ENCODE peak calls at places on chromosomes 13 and 19, in six cellular contexts. O, X, N, K, L and U are unnamed samples.

GRCh38 chr19:13429563-13429962 is 76.7 kb downstream of the CACNA1A start:
- DNase-seq in L (no peak), K (no peak), O (peak), N (no peak), X (no peak), U (no peak)

GRCh38 chr13:99078014-99078771 is 100.3 kb upstream of the DOCK9 start:
- DNase-seq in L (no peak), N (no peak), O (no peak), K (no peak), X (no peak), U (no peak)

GRCh38 chr13:114097893-114098688 is 34.3 kb downstream of the RASA3 start:
- DNase-seq in K (peak), N (peak), X (no peak), O (no peak), L (no peak), U (no peak)

GRCh38 chr19:45769054-45769782 is at the start of gene SIX5:
- DNase-seq in L (peak), O (peak), K (peak), N (peak), X (peak), U (peak)

GRCh38 chr19:27745978-27746542 is 1466.9 kb downstream of the UQCRFS1 start:
- DNase-seq in K (no peak), L (no peak), O (no peak), X (no peak), N (no peak), U (no peak)

GRCh38 chr13:51821666-51822065 is 17.7 kb upstream of the DHRS12 start:
- DNase-seq in K (no peak), L (no peak), O (no peak), N (no peak), X (no peak), U (no peak)

GRCh38 chr19:16273005-16273404 is 51.6 kb upstream of the KLF2 start:
- DNase-seq in L (no peak), N (no peak), X (peak), O (peak), K (no peak), U (no peak)

GRCh38 chr13:42146359-42146758 is 97.9 kb downstream of the DGKH start:
- DNase-seq in O (no peak), L (no peak), N (no peak), X (no peak), K (no peak), U (no peak)

GRCh38 chr19:19461671-19462622 is 53.4 kb downstream of the TSSK6 start:
- DNase-seq in X (peak), L (peak), K (peak), O (peak), N (peak), U (peak)

GRCh38 chr19:48487544-48487943 is 18.4 kb downstream of the CYTH2 start:
- DNase-seq in L (no peak), O (no peak), N (no peak), K (no peak), X (no peak), U (no peak)
- H3K27ac ChIP-seq in L (no peak), O (no peak), N (peak), K (peak), X (peak), U (no peak)

GRCh38 chr19:1252221-1252817 is 3.9 kb downstream of the MIDN start:
- DNase-seq in K (no peak), N (peak), X (peak), L (no peak), O (peak), U (no peak)
- H3K4me3 ChIP-seq in K (peak), N (peak), X (peak), L (peak), O (peak), U (peak)

GRCh38 chr19:10753305-10753704 is 35.4 kb downstream of the DNM2 start:
- DNase-seq in X (no peak), L (no peak), N (no peak), O (no peak), K (no peak), U (no peak)
- H3K27ac ChIP-seq in X (no peak), L (no peak), N (no peak), O (no peak), K (peak), U (no peak)

DNA sequence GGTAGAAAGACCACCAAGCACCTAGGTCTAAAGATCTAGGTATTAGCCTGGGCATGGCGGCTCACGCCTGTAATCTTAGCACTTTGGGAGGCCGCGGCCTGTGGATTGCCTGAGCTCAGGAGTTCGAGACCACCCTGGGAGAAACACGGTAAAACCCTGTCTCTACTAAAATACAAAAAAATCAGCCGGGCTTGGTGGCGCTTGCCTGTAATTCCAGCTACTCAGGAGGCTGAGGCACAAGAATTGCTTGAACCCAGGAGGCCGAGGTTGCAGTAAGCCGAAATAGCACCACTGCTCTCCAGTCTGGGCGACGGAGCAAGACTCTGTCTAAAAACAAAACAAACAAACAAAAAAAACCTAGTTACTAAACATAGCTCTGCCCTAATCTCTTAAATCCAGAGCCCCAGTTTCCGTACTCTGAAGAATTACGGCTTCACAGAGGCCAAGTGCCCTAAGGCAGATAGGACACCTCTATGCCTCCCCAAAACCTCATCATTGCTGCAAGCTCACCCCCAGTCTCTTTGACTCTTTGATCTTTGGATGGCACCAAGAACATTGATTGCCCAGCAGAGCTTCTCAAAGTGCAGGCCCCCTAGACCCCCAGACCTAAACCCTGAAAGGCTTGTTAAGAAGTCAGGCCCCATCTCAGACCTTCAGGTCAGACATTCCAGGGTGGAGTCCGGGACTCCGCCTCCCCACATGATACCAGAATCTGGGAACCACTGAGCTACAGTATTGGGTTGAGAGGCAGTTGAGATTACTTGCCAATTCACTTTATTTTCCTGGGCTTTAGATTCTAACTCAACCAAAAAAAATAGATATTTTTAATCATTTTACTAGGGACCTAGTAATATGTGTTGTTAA is 2.8 kb downstream of the COL4A2 start:
- DNase-seq in O (no peak), L (no peak), N (peak), K (no peak), X (no peak), U (no peak)
- H3K4me3 ChIP-seq in O (no peak), L (no peak), N (peak), K (no peak), X (peak), U (no peak)

DNA sequence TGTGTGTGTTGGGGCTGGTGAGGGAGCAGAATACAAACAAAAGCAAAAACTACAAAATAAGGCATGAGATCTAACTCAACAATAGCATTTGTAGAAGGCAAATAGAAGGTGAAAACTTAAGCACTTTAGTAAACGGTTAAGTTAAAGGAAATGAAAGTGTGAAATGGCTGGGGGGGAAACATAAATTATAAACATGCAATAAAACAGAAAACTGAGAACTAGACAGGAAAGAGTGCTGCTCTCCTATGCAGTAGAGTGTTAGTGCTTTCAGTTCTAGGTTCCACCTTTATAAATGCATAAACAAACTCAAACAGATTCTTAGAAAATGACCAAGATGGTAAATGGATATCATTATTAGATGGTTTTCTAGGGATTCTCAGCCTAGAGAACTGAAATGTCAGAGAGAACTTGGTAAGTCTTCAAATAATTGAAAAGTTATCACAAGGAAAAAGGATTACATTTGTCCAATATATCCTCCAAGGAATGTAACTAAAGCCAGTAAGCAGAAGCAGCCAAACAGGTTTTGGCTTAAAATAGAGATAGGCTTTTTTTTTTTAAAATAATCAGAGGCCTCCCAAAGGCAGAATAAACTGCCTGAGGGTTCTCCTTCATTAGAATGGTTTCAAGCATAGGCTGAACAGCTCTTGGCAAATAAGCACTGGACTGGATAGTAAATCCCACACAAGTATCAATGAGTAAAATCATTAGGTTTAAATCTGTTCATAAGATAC is 23.3 kb downstream of the RBM26 start:
- DNase-seq in L (no peak), X (no peak), K (no peak), N (no peak), O (no peak), U (no peak)
- H3K27ac ChIP-seq in L (no peak), X (no peak), K (no peak), N (no peak), O (no peak), U (no peak)

DNA sequence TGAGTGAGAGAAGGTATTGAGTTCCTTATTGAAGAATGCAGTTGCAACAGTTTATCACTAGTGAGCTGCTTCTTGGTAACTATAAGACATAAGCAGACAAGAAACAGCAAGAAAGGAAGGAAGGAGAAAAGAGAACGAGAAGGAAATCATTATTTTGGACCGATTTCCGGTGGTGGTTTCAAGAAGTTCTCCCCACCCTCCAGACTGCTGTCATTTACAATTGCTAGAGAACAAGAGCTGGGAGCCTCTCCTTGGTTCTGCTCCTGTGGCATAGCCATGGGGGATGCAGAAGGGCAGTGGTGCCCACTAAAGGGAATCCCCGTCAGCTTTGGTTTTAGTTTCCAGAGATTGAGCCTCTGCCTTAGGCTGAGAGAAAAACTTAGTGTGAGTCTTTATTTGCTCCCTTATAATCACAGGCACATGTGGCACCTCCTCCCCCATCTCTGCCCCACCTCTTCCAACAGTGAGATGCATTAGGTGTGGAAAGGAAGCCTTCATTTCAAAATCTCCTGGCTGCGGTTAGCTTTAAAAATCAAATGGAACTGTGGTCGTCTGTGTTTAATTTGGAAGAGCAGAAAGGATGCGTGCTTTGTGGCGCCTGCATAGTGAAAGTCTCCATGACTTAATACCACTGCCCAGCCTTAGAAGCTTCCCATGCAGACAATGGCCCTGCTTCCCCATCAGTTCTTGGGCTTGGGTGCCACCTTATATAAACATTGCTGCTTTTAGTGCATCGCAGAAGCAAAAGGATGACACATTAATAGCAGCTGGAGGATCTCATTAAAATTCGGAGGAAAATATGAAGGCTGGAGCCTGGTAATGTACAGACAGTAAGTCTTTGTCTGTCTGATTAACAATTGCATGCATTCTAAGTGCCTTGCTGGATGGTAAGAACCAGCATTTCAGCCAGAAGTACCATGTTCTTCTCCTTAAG is 25.0 kb downstream of the LRCH1 start:
- DNase-seq in O (peak), K (no peak), L (no peak), N (no peak), X (no peak), U (no peak)
- H3K4me3 ChIP-seq in O (no peak), K (no peak), L (no peak), N (no peak), X (no peak), U (no peak)